ENCODE peak calls at places on chromosome X, in seven cellular contexts. One of them, this sample, is unnamed.

GRCh38 chrX:30943984-30944383 is 54.9 kb upstream of the TAB3 start:
- DNase-seq in GM13976: no peak
- DNase-seq in HFF-Myc: no peak
- DNase-seq in heart left ventricle: no peak
- DNase-seq in mucosa of descending colon: no peak
- DNase-seq in pancreas: no peak
- DNase-seq in fibroblast of lung: peak; percentile 25
- DNase-seq in this sample: no peak

GRCh38 chrX:104137496-104137895 is 19.3 kb downstream of the SLC25A53 start:
- DNase-seq in GM13976: no peak
- DNase-seq in HFF-Myc: no peak
- DNase-seq in heart left ventricle: no peak
- DNase-seq in mucosa of descending colon: no peak
- DNase-seq in pancreas: no peak
- DNase-seq in fibroblast of lung: peak; percentile 26
- DNase-seq in this sample: peak; percentile 9

GRCh38 chrX:50704360-50704759 is 109.6 kb downstream of the SHROOM4 start:
- DNase-seq in GM13976: no peak
- DNase-seq in HFF-Myc: no peak
- DNase-seq in heart left ventricle: no peak
- DNase-seq in mucosa of descending colon: no peak
- DNase-seq in pancreas: no peak
- DNase-seq in fibroblast of lung: peak; percentile 65
- DNase-seq in this sample: no peak

GRCh38 chrX:3124041-3124440 is 82.8 kb downstream of the ARSF start:
- DNase-seq in GM13976: no peak
- DNase-seq in HFF-Myc: no peak
- DNase-seq in heart left ventricle: no peak
- DNase-seq in mucosa of descending colon: no peak
- DNase-seq in pancreas: no peak
- DNase-seq in fibroblast of lung: peak; percentile 61
- DNase-seq in this sample: no peak

GRCh38 chrX:73944582-73944947 is 359.4 kb upstream of the ZCCHC13 start:
- DNase-seq in GM13976: no peak
- DNase-seq in HFF-Myc: no peak
- DNase-seq in heart left ventricle: no peak
- DNase-seq in mucosa of descending colon: no peak
- DNase-seq in pancreas: no peak
- DNase-seq in fibroblast of lung: peak; percentile 16
- DNase-seq in this sample: no peak

GRCh38 chrX:45697591-45697990 is 496.9 kb upstream of the DIPK2B start:
- DNase-seq in GM13976: no peak
- DNase-seq in HFF-Myc: peak; percentile 37
- DNase-seq in heart left ventricle: no peak
- DNase-seq in mucosa of descending colon: no peak
- DNase-seq in pancreas: no peak
- DNase-seq in fibroblast of lung: peak; percentile 82
- DNase-seq in this sample: no peak

GRCh38 chrX:64782923-64783322 is 193.3 kb downstream of the ZC4H2 start:
- DNase-seq in GM13976: no peak
- DNase-seq in HFF-Myc: no peak
- DNase-seq in heart left ventricle: no peak
- DNase-seq in mucosa of descending colon: no peak
- DNase-seq in pancreas: no peak
- DNase-seq in fibroblast of lung: no peak
- DNase-seq in this sample: no peak

GRCh38 chrX:38220024-38220935 is at the start of gene SRPX:
- DNase-seq in GM13976: peak; percentile 41
- DNase-seq in HFF-Myc: peak; percentile 46
- DNase-seq in heart left ventricle: peak; percentile 38
- DNase-seq in mucosa of descending colon: peak; percentile 35
- DNase-seq in pancreas: peak; percentile 64
- DNase-seq in fibroblast of lung: peak; percentile 56
- DNase-seq in this sample: peak; percentile 17

GRCh38 chrX:130539721-130540321 is 138.0 kb downstream of the RBMX2 start:
- DNase-seq in GM13976: peak; percentile 42
- DNase-seq in HFF-Myc: no peak
- DNase-seq in heart left ventricle: peak; percentile 50
- DNase-seq in mucosa of descending colon: peak; percentile 32
- DNase-seq in pancreas: peak; percentile 66
- DNase-seq in fibroblast of lung: peak; percentile 24
- DNase-seq in this sample: peak; percentile 58

GRCh38 chrX:119475389-119476101 is 7.3 kb downstream of the SLC25A5 start:
- DNase-seq in GM13976: no peak
- DNase-seq in HFF-Myc: no peak
- DNase-seq in heart left ventricle: no peak
- DNase-seq in mucosa of descending colon: no peak
- DNase-seq in pancreas: no peak
- DNase-seq in fibroblast of lung: peak; percentile 36
- DNase-seq in this sample: no peak

GRCh38 chrX:139738581-139738980 is 30.6 kb upstream of the MCF2 start:
- DNase-seq in GM13976: no peak
- DNase-seq in HFF-Myc: no peak
- DNase-seq in heart left ventricle: no peak
- DNase-seq in mucosa of descending colon: no peak
- DNase-seq in pancreas: no peak
- DNase-seq in fibroblast of lung: peak; percentile 53
- DNase-seq in this sample: peak; percentile 3

GRCh38 chrX:39559229-39559628 is 538.5 kb downstream of the BCOR start:
- DNase-seq in GM13976: no peak
- DNase-seq in HFF-Myc: no peak
- DNase-seq in heart left ventricle: no peak
- DNase-seq in mucosa of descending colon: no peak
- DNase-seq in pancreas: no peak
- DNase-seq in fibroblast of lung: peak; percentile 65
- DNase-seq in this sample: no peak

GRCh38 chrX:49209434-49210251 is 9.7 kb upstream of the SYP start:
- DNase-seq in GM13976: no peak
- DNase-seq in HFF-Myc: no peak
- DNase-seq in heart left ventricle: no peak
- DNase-seq in mucosa of descending colon: no peak
- DNase-seq in pancreas: no peak
- DNase-seq in fibroblast of lung: no peak
- DNase-seq in this sample: no peak

GRCh38 chrX:46407753-46408130 is 137.5 kb downstream of the ZNF674 start:
- DNase-seq in GM13976: no peak
- DNase-seq in HFF-Myc: no peak
- DNase-seq in heart left ventricle: no peak
- DNase-seq in mucosa of descending colon: no peak
- DNase-seq in pancreas: no peak
- DNase-seq in fibroblast of lung: peak; percentile 51
- DNase-seq in this sample: no peak

GRCh38 chrX:20026278-20026677 is 35.4 kb upstream of the BCLAF3 start:
- DNase-seq in GM13976: no peak
- DNase-seq in HFF-Myc: peak; percentile 10
- DNase-seq in heart left ventricle: no peak
- DNase-seq in mucosa of descending colon: no peak
- DNase-seq in pancreas: no peak
- DNase-seq in fibroblast of lung: peak; percentile 48
- DNase-seq in this sample: no peak

GRCh38 chrX:22699591-22700091 is 300.1 kb upstream of the DDX53 start:
- DNase-seq in GM13976: no peak
- DNase-seq in HFF-Myc: peak; percentile 55
- DNase-seq in heart left ventricle: no peak
- DNase-seq in mucosa of descending colon: no peak
- DNase-seq in pancreas: no peak
- DNase-seq in fibroblast of lung: peak; percentile 86
- DNase-seq in this sample: no peak

GRCh38 chrX:140510895-140511295 is 6.0 kb upstream of the SOX3 start:
- DNase-seq in GM13976: no peak
- DNase-seq in HFF-Myc: no peak
- DNase-seq in heart left ventricle: no peak
- DNase-seq in mucosa of descending colon: no peak
- DNase-seq in pancreas: no peak
- DNase-seq in fibroblast of lung: no peak
- DNase-seq in this sample: no peak

GRCh38 chrX:153769865-153770605 is 6.0 kb downstream of the PLXNB3 start:
- DNase-seq in GM13976: peak; percentile 28
- DNase-seq in HFF-Myc: no peak
- DNase-seq in heart left ventricle: peak; percentile 13
- DNase-seq in mucosa of descending colon: no peak
- DNase-seq in pancreas: no peak
- DNase-seq in fibroblast of lung: no peak
- DNase-seq in this sample: peak; percentile 0

GRCh38 chrX:115449742-115450141 is 111.2 kb upstream of the PLS3 start:
- DNase-seq in GM13976: no peak
- DNase-seq in HFF-Myc: no peak
- DNase-seq in heart left ventricle: peak; percentile 63
- DNase-seq in mucosa of descending colon: no peak
- DNase-seq in pancreas: peak; percentile 65
- DNase-seq in fibroblast of lung: peak; percentile 56
- DNase-seq in this sample: no peak

GRCh38 chrX:18617351-18617750 is 54.6 kb downstream of the RS1 start:
- DNase-seq in GM13976: no peak
- DNase-seq in HFF-Myc: peak; percentile 10
- DNase-seq in heart left ventricle: no peak
- DNase-seq in mucosa of descending colon: no peak
- DNase-seq in pancreas: no peak
- DNase-seq in fibroblast of lung: peak; percentile 83
- DNase-seq in this sample: no peak

GRCh38 chrX:45771114-45771513 is 570.4 kb upstream of the DIPK2B start:
- DNase-seq in GM13976: no peak
- DNase-seq in HFF-Myc: peak; percentile 92
- DNase-seq in heart left ventricle: no peak
- DNase-seq in mucosa of descending colon: peak; percentile 40
- DNase-seq in pancreas: no peak
- DNase-seq in fibroblast of lung: peak; percentile 95
- DNase-seq in this sample: no peak

GRCh38 chrX:132615396-132616131 is 126.7 kb upstream of the MBNL3 start:
- DNase-seq in GM13976: peak; percentile 10
- DNase-seq in HFF-Myc: no peak
- DNase-seq in heart left ventricle: peak; percentile 40
- DNase-seq in mucosa of descending colon: peak; percentile 16
- DNase-seq in pancreas: peak; percentile 58
- DNase-seq in fibroblast of lung: peak; percentile 17
- DNase-seq in this sample: peak; percentile 58
- TF ChIP-seq CTCF in GM13976: peak; percentile 37
- TF ChIP-seq CTCF in HFF-Myc: peak; percentile 43
- TF ChIP-seq CTCF in heart left ventricle: peak; percentile 27
- TF ChIP-seq CTCF in mucosa of descending colon: peak; percentile 14
- TF ChIP-seq CTCF in pancreas: peak; percentile 37
- TF ChIP-seq CTCF in fibroblast of lung: peak; percentile 12
- TF ChIP-seq CTCF in this sample: peak; percentile 47

GRCh38 chrX:54452920-54453319 is 12.7 kb downstream of the TSR2 start:
- DNase-seq in GM13976: no peak
- DNase-seq in HFF-Myc: no peak
- DNase-seq in heart left ventricle: no peak
- DNase-seq in mucosa of descending colon: no peak
- DNase-seq in pancreas: no peak
- DNase-seq in fibroblast of lung: peak; percentile 6
- DNase-seq in this sample: peak; percentile 8
- TF ChIP-seq CTCF in GM13976: no peak
- TF ChIP-seq CTCF in HFF-Myc: peak; percentile 29
- TF ChIP-seq CTCF in heart left ventricle: no peak
- TF ChIP-seq CTCF in mucosa of descending colon: no peak
- TF ChIP-seq CTCF in pancreas: no peak
- TF ChIP-seq CTCF in fibroblast of lung: no peak
- TF ChIP-seq CTCF in this sample: no peak

DNA sequence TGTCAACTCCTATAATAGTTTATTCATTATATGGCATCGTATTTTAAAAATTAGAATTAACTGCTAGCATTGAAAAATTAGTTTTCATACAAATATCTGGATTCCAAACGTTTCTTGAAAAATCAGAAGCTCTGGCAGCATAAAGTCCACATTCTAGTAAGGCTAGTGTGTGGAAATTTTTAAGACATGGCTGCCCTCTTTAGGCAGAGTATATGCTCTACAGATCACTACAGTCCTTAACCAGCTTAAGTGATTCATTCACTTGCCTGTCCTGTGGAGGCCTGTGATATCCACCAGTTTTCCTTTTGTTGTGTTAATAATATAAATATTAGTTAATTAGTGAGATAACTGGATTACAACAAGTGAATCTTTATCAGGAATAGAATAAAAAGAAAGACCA is 287.2 kb downstream of the OPHN1 start:
- DNase-seq in GM13976: no peak
- DNase-seq in HFF-Myc: peak; percentile 5
- DNase-seq in heart left ventricle: no peak
- DNase-seq in mucosa of descending colon: no peak
- DNase-seq in pancreas: no peak
- DNase-seq in fibroblast of lung: peak; percentile 39
- DNase-seq in this sample: peak; percentile 0
- TF ChIP-seq CTCF in GM13976: no peak
- TF ChIP-seq CTCF in HFF-Myc: peak; percentile 22
- TF ChIP-seq CTCF in heart left ventricle: peak; percentile 19
- TF ChIP-seq CTCF in mucosa of descending colon: no peak
- TF ChIP-seq CTCF in pancreas: no peak
- TF ChIP-seq CTCF in fibroblast of lung: peak; percentile 40
- TF ChIP-seq CTCF in this sample: no peak

DNA sequence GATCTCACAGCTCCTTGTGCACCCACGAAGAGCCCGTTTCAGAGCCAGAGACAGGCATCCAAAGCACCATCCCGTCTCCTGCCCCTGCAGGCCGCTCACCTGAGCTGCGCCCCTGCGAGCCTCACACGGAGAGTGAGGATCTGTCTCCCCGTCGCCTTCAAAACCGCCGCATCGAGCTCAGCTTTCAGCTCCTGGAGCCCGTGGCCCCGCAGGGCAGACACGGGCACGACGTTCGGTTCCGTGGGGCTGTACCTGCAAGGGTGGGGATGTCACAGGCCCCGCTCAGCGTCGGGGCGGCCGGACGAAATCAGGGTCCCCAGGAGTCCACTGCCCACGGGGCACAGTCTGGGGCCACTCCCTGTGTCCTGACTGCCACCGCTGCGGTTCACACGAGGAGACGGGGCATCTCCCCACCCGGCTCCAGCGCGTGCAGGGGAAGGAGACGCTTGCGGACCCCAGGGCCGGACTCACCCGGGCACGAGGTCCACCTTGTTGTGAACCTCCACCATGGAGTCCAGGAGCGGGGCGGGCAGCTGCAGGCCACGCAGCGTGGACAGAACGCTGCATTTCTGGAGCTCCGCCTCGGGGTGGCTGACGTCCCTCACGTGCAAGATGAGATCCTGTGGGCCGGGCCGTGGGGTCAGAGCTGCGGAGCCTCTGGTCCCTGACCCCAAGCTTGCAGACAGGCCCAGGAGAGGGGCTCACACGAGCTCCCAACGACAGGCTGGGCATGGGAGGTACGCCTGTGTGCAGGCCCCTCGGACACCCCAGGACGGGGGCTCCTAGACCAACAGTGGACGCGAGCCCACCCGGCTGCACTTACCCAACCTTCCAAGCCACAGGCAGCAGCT is 11.1 kb downstream of the GTPBP6 start:
- DNase-seq in GM13976: peak; percentile 28
- DNase-seq in HFF-Myc: no peak
- DNase-seq in heart left ventricle: peak; percentile 15
- DNase-seq in mucosa of descending colon: peak; percentile 21
- DNase-seq in pancreas: peak; percentile 54
- DNase-seq in fibroblast of lung: no peak
- DNase-seq in this sample: no peak
- TF ChIP-seq CTCF in GM13976: no peak
- TF ChIP-seq CTCF in HFF-Myc: no peak
- TF ChIP-seq CTCF in heart left ventricle: no peak
- TF ChIP-seq CTCF in mucosa of descending colon: no peak
- TF ChIP-seq CTCF in pancreas: no peak
- TF ChIP-seq CTCF in fibroblast of lung: no peak
- TF ChIP-seq CTCF in this sample: no peak